ENCODE peak calls at places on chromosomes 2 and 18, in seven cellular contexts. D is EL; E is naive thymus-derived CD4-positive, alpha-beta T cell; J is GM12865; A is kidney tubule cell; P is RPMI8226; G is astrocyte of the spinal cord. U is an unnamed sample.

GRCh38 chr2:158782616-158783015 is 12.5 kb upstream of the DAPL1 start:
- DNase-seq in D (peak), E (no peak), J (no peak), A (no peak), P (no peak), G (no peak), U (no peak)

GRCh38 chr2:60597346-60597745 is 43.9 kb upstream of the BCL11A start:
- DNase-seq in D (no peak), E (no peak), J (no peak), A (no peak), P (no peak), G (no peak), U (no peak)

GRCh38 chr2:19653336-19653908 is 248.4 kb downstream of the TTC32 start:
- DNase-seq in D (no peak), E (no peak), J (no peak), A (no peak), P (no peak), G (no peak), U (no peak)

GRCh38 chr18:34222396-34223163 is 2.1 kb downstream of the NOL4 start:
- DNase-seq in D (no peak), E (no peak), J (peak), A (peak), P (peak), G (peak), U (peak)

GRCh38 chr2:174574657-174575056 is 22.9 kb downstream of the WIPF1 start:
- DNase-seq in D (no peak), E (no peak), J (no peak), A (no peak), P (no peak), G (no peak), U (peak)

GRCh38 chr2:137173514-137173913 is 408.2 kb downstream of the THSD7B start:
- DNase-seq in D (peak), E (no peak), J (peak), A (peak), P (no peak), G (peak), U (peak)

GRCh38 chr2:230492107-230492506 is 76.1 kb downstream of the SP100 start:
- DNase-seq in D (no peak), E (no peak), J (no peak), A (no peak), P (no peak), G (no peak), U (no peak)

GRCh38 chr2:109736177-109736827 is 57.8 kb upstream of the RGPD5 start:
- DNase-seq in D (peak), E (peak), J (peak), A (peak), P (peak), G (peak), U (peak)

GRCh38 chr2:31270136-31270535 is 36.2 kb downstream of the EHD3 start:
- DNase-seq in D (peak), E (no peak), J (no peak), A (peak), P (no peak), G (peak), U (peak)

GRCh38 chr18:55152801-55153200 is 193.5 kb upstream of the CCDC68 start:
- DNase-seq in D (peak), E (no peak), J (no peak), A (no peak), P (no peak), G (peak), U (peak)

GRCh38 chr2:85539361-85540130 is 578 bp downstream of the MAT2A start:
- DNase-seq in D (peak), E (peak), J (peak), A (peak), P (peak), G (peak), U (peak)

GRCh38 chr18:28581503-28582169 is 404.7 kb upstream of the CDH2 start:
- DNase-seq in D (no peak), E (no peak), J (no peak), A (no peak), P (no peak), G (peak), U (peak)

GRCh38 chr18:1513519-1513918 is 608.8 kb downstream of the ADCYAP1 start:
- DNase-seq in D (no peak), E (no peak), J (no peak), A (peak), P (no peak), G (no peak), U (no peak)

GRCh38 chr2:36456227-36456788 is 100.7 kb downstream of the CRIM1 start:
- DNase-seq in D (peak), E (no peak), J (no peak), A (no peak), P (no peak), G (peak), U (peak)

GRCh38 chr2:50491541-50492114 is 540.3 kb downstream of the NRXN1 start:
- DNase-seq in D (peak), E (no peak), J (peak), A (peak), P (peak), G (peak), U (peak)

GRCh38 chr18:54713386-54713785 is 114.9 kb upstream of the RAB27B start:
- DNase-seq in D (no peak), E (peak), J (no peak), A (no peak), P (no peak), G (no peak), U (no peak)

GRCh38 chr2:241112592-241112991 is 10.5 kb upstream of the MTERF4 start:
- DNase-seq in D (no peak), E (peak), J (peak), A (no peak), P (no peak), G (no peak), U (no peak)

GRCh38 chr2:241680827-241681599 is 5.6 kb downstream of the DTYMK start:
- DNase-seq in D (peak), E (no peak), J (no peak), A (peak), P (no peak), G (peak), U (peak)

GRCh38 chr18:48949606-48950535 is 894 bp downstream of the SMAD7 start:
- DNase-seq in D (peak), E (no peak), J (peak), A (peak), P (peak), G (peak), U (peak)

GRCh38 chr2:159557437-159558034 is 58.8 kb downstream of the BAZ2B start:
- DNase-seq in D (peak), E (no peak), J (peak), A (peak), P (peak), G (peak), U (peak)

GRCh38 chr2:20120569-20121416 is 69.4 kb upstream of the LAPTM4A start:
- DNase-seq in D (no peak), E (no peak), J (no peak), A (no peak), P (no peak), G (no peak), U (no peak)

GRCh38 chr18:64100136-64100922 is 48.6 kb downstream of the LINC00305 start:
- DNase-seq in D (no peak), E (no peak), J (peak), A (no peak), P (no peak), G (no peak), U (no peak)

U was measured in cardiac fibroblast.